ENCODE peak calls at places on chromosome 16, in nine cellular contexts. Y, X, K, L, G, E, J, C and V are unnamed samples. For H3K36me3, the result is how much of the 10 kb centered on the place peaks cover.

GRCh38 chr16:57615813-57616212 is 12.6 kb upstream of the ADGRG1 start:
- DNase-seq in C (no peak), J (peak), G (no peak), X (no peak), K (no peak), E (no peak), L (peak), Y (no peak), V (no peak)

GRCh38 chr16:54175169-54175551 is 111.4 kb downstream of the IRX3 start:
- DNase-seq in J (no peak), L (no peak), E (no peak), Y (no peak), K (no peak), X (no peak), G (no peak), C (no peak), V (no peak)

GRCh38 chr16:9909072-9909471 is 273.2 kb downstream of the GRIN2A start:
- DNase-seq in J (no peak), X (no peak), E (no peak), G (no peak), L (no peak), C (no peak), K (no peak), Y (no peak), V (no peak)

GRCh38 chr16:83701494-83701893 is 106.3 kb upstream of the HSBP1 start:
- DNase-seq in G (peak), K (no peak), C (peak), E (peak), X (no peak), L (peak), Y (peak), J (peak), V (no peak)

GRCh38 chr16:3173892-3174617 is 13.9 kb upstream of the OR1F1 start:
- DNase-seq in K (no peak), C (peak), J (no peak), G (peak), E (no peak), L (no peak), Y (no peak), X (no peak), V (no peak)

GRCh38 chr16:57955572-57955971 is 15.4 kb downstream of the CNGB1 start:
- DNase-seq in K (no peak), L (no peak), Y (peak), J (no peak), G (no peak), X (no peak), E (peak), C (peak), V (no peak)

GRCh38 chr16:73020409-73020884 is 27.5 kb downstream of the ZFHX3 start:
- DNase-seq in J (peak), G (peak), Y (peak), L (peak), C (peak), K (peak), X (peak), E (peak), V (no peak)

GRCh38 chr16:23124315-23124714 is 24.9 kb downstream of the USP31 start:
- DNase-seq in Y (no peak), K (no peak), J (no peak), E (peak), L (peak), G (peak), X (no peak), C (peak), V (no peak)

GRCh38 chr16:74029122-74029805 is 267.4 kb upstream of the PSMD7 start:
- DNase-seq in K (no peak), X (peak), J (no peak), E (no peak), L (no peak), Y (no peak), C (no peak), G (no peak), V (no peak)

GRCh38 chr16:79599837-79600635 is 501 bp downstream of the MAF start:
- DNase-seq in J (peak), L (peak), Y (peak), C (peak), G (peak), X (no peak), E (peak), K (peak), V (no peak)

GRCh38 chr16:57998484-57998883 is 2.0 kb downstream of the ZNF319 start:
- DNase-seq in L (no peak), C (peak), X (peak), G (peak), J (peak), E (no peak), Y (peak), K (no peak), V (no peak)

GRCh38 chr16:2511128-2511785 is 2.5 kb upstream of the ATP6V0C start:
- DNase-seq in J (peak), C (no peak), K (peak), L (peak), E (no peak), G (peak), X (peak), Y (peak), V (no peak)

GRCh38 chr16:76459111-76459510 is 181.9 kb downstream of the CNTNAP4 start:
- DNase-seq in Y (no peak), K (no peak), C (no peak), E (no peak), L (no peak), G (no peak), X (no peak), J (no peak), V (no peak)

GRCh38 chr16:81179219-81179618 is 59.3 kb upstream of the BCO1 start:
- DNase-seq in K (no peak), Y (no peak), J (no peak), G (no peak), X (no peak), E (no peak), C (no peak), L (no peak), V (no peak)

GRCh38 chr16:11637320-11637719 is 30.9 kb upstream of the SNN start:
- DNase-seq in X (no peak), J (no peak), G (no peak), L (no peak), C (no peak), E (no peak), K (no peak), Y (no peak), V (no peak)

GRCh38 chr16:8686031-8686621 is 11.7 kb downstream of the ABAT start:
- DNase-seq in K (no peak), Y (peak), G (no peak), J (no peak), L (no peak), C (no peak), E (no peak), X (peak), V (no peak)

GRCh38 chr16:69830146-69830533 is 68.0 kb downstream of the WWP2 start:
- DNase-seq in K (no peak), C (no peak), L (no peak), X (no peak), J (no peak), Y (no peak), G (no peak), E (no peak), V (no peak)

GRCh38 chr16:59905628-59906027 is 1171.5 kb upstream of the GOT2 start:
- DNase-seq in K (no peak), L (no peak), J (no peak), C (peak), X (no peak), E (peak), Y (no peak), G (peak), V (no peak)

GRCh38 chr16:71460246-71460645 is 1.8 kb downstream of the ZNF23 start:
- DNase-seq in E (no peak), X (no peak), G (peak), K (no peak), Y (no peak), J (no peak), L (no peak), C (peak), V (no peak)

GRCh38 chr16:25966172-25967097 is 274.7 kb downstream of the HS3ST4 start:
- DNase-seq in J (no peak), E (no peak), C (no peak), Y (no peak), X (no peak), K (no peak), G (no peak), L (no peak), V (no peak)

GRCh38 chr16:12661656-12662172 is 142.0 kb downstream of the CPPED1 start:
- DNase-seq in X (no peak), J (no peak), C (peak), E (peak), K (no peak), L (no peak), G (peak), Y (no peak), V (no peak)

GRCh38 chr16:49696414-49697101 is 159.4 kb downstream of the ZNF423 start:
- DNase-seq in E (no peak), C (no peak), X (no peak), G (no peak), L (no peak), Y (no peak), K (no peak), J (no peak), V (no peak)

GRCh38 chr16:54135361-54136275 is 151.0 kb downstream of the IRX3 start:
- DNase-seq in Y (no peak), K (no peak), X (no peak), E (peak), J (no peak), L (no peak), C (peak), G (peak), V (no peak)

GRCh38 chr16:17784073-17784472 is 313.3 kb upstream of the XYLT1 start:
- DNase-seq in X (no peak), G (peak), K (no peak), C (peak), J (no peak), E (peak), Y (no peak), L (no peak), V (peak)

GRCh38 chr16:83995756-83996155 is 27.7 kb downstream of the NECAB2 start:
- DNase-seq in G (no peak), K (no peak), X (peak), J (no peak), L (no peak), Y (peak), C (peak), E (no peak), V (no peak)

GRCh38 chr16:55257971-55258613 is 65.9 kb upstream of the IRX6 start:
- DNase-seq in K (peak), G (peak), L (no peak), E (peak), Y (peak), J (peak), C (peak), X (peak), V (no peak)

GRCh38 chr16:47043970-47044684 is 70.7 kb upstream of the DNAJA2 start:
- DNase-seq in X (no peak), L (no peak), C (no peak), J (no peak), K (no peak), Y (peak), G (no peak), E (no peak), V (no peak)

GRCh38 chr16:82995286-82995926 is 368.6 kb downstream of the CDH13 start:
- DNase-seq in E (no peak), L (no peak), J (peak), K (no peak), C (no peak), Y (no peak), X (no peak), G (no peak), V (no peak)

GRCh38 chr16:75251280-75252048 is at the start of gene BCAR1:
- DNase-seq in K (peak), G (peak), E (peak), L (peak), J (peak), C (peak), Y (peak), X (peak), V (no peak)

GRCh38 chr16:48421741-48422140 is 36.5 kb upstream of the SIAH1 start:
- DNase-seq in J (no peak), Y (no peak), G (no peak), K (no peak), L (no peak), X (no peak), E (no peak), C (no peak), V (no peak)

GRCh38 chr16:24838554-24839266 is 7.1 kb upstream of the SLC5A11 start:
- DNase-seq in Y (no peak), J (no peak), L (no peak), E (peak), K (peak), G (peak), X (peak), C (peak), V (no peak)

GRCh38 chr16:24837969-24838368 is 7.8 kb upstream of the SLC5A11 start:
- DNase-seq in E (no peak), G (no peak), J (no peak), C (no peak), X (no peak), L (no peak), K (no peak), Y (no peak), V (no peak)

GRCh38 chr16:24834459-24835335 is 11.1 kb upstream of the SLC5A11 start:
- DNase-seq in K (no peak), J (peak), C (peak), E (peak), G (peak), X (peak), L (no peak), Y (no peak), V (peak)

GRCh38 chr16:24839347-24839972 is 6.3 kb upstream of the SLC5A11 start:
- DNase-seq in G (no peak), Y (no peak), X (no peak), J (no peak), E (no peak), C (no peak), L (no peak), K (no peak), V (no peak)

GRCh38 chr16:24836836-24837235 is 8.9 kb upstream of the SLC5A11 start:
- DNase-seq in E (no peak), C (no peak), L (no peak), K (no peak), Y (no peak), G (no peak), J (no peak), X (no peak), V (no peak)
- H3K36me3 ChIP-seq in E (under half), C (under half), L (under half), K (under half), Y (under half), G (under half), J (under half), X (under half), V (under half)

GRCh38 chr16:87860553-87861299 is 8.6 kb downstream of the SLC7A5 start:
- DNase-seq in X (no peak), G (peak), E (peak), J (no peak), K (no peak), L (peak), C (no peak), Y (no peak), V (no peak)

DNA sequence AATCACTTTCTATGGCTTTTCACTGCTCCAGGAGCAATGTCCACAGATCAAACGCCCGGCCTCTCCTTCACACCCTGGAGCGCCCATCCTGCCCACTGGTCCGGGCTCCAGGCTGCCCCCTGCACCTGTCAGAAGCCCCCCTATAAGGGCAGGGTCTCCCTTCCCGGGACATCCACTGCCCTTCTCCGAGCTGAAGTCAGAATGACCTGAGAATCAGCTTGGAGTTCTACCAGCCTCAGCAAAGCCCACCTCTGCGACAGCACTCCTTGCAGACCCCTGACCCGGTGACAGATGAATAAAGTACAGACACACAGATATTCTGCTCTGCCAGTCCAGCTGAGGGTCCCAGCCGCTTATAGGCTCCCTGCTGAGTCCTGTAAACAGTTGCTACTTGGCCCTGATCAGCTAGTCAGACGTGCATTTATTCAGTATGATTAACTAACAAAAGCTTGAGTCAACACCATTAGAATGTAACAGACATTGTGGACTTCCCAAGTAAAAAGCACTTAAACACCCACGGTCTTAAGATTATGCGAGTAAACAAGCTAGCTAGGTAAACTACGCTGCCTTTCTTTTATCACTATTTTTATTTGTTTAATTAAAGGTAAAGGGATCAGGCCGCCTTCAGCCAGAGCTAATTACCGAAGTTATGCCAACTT is 4.8 kb downstream of the SLC7A5 start:
- DNase-seq in G (peak), E (no peak), Y (no peak), X (no peak), K (no peak), J (no peak), L (peak), C (no peak), V (no peak)
- H3K36me3 ChIP-seq in G (under half), E (half or more), Y (under half), X (under half), K (under half), J (under half), L (half or more), C (under half), V (under half)

GRCh38 chr16:85707528-85708095 is 18.9 kb upstream of the GINS2 start:
- DNase-seq in L (no peak), G (no peak), E (no peak), J (no peak), Y (no peak), C (no peak), K (no peak), X (peak), V (no peak)

GRCh38 chr16:85704900-85705846 is 16.4 kb upstream of the GINS2 start:
- DNase-seq in G (no peak), Y (no peak), J (no peak), L (no peak), K (no peak), E (no peak), X (no peak), C (no peak), V (no peak)

GRCh38 chr16:85708338-85708737 is 19.6 kb upstream of the GINS2 start:
- DNase-seq in Y (no peak), G (no peak), C (no peak), K (no peak), L (no peak), X (no peak), E (no peak), J (no peak), V (no peak)

GRCh38 chr16:85706449-85707034 is 17.8 kb upstream of the GINS2 start:
- DNase-seq in G (no peak), K (no peak), E (no peak), X (no peak), C (no peak), Y (no peak), L (no peak), J (no peak), V (no peak)

DNA sequence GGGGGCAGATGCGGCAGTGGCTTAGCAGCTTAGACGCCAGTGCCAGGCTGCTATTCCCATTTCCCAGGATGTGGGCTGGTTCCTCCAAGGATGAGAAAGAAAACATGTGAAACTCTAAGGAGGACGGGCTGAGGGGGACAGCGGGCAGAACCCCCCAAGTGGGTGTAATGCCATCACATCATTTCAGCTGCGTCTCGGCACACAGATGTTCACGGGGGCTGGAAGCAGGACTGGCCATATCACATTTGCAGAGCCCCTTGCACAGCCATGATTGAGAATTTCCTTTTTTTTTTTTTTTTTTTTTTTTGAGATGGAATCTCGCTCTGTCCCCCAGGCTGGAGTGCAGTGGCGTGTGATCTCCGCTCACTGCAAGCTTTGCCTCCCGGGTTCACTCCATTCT is 15.3 kb upstream of the GINS2 start:
- DNase-seq in K (no peak), Y (no peak), X (no peak), L (no peak), G (no peak), J (no peak), E (no peak), C (no peak), V (no peak)
- H3K36me3 ChIP-seq in K (under half), Y (under half), X (under half), L (under half), G (under half), J (under half), E (under half), C (under half), V (under half)

GRCh38 chr16:88807626-88808453 is 3.9 kb downstream of the APRT start:
- DNase-seq in L (no peak), E (no peak), J (no peak), Y (no peak), X (no peak), G (no peak), K (no peak), C (no peak), V (no peak)
- H3K36me3 ChIP-seq in L (half or more), E (under half), J (under half), Y (under half), X (under half), G (under half), K (under half), C (under half), V (under half)

DNA sequence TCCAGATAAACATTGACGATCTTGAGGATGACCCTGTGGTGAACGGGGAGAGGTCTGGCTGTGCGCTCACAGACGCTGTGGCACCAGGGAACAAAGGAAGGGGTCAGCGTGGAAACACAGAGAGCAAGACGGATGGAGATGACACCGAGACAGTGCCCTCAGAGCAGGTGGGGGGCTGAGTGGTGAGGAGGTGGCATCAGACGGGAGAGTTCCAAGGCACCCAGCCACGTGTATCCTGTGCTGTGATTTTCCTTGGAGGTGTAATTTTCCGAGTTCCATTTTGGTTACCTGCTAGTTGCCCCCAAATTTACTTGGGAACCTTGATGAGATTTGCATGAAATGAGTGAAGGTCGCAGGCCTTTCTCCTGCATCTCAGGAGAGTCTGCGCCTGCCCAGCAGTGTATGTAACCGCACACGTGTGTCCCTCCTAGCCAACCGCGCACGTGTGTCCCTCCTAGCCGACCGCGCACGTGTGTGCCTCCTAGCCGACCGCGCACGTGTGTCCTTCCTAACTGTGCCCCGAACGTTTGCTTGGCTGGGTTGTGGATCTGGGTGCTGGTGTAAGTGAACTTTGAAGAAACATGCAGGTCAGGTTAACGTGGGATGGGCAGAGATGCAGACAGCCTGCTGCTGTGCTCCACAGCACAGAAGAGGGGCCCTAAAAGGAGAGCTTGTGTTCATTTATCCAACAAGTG is 10.1 kb downstream of the TCF25 start:
- DNase-seq in Y (no peak), C (no peak), J (no peak), G (no peak), E (no peak), X (no peak), L (no peak), K (no peak), V (no peak)
- H3K36me3 ChIP-seq in Y (half or more), C (under half), J (half or more), G (half or more), E (under half), X (half or more), L (half or more), K (half or more), V (under half)

GRCh38 chr16:67194257-67194656 is 2.3 kb downstream of the E2F4 start:
- DNase-seq in G (no peak), X (no peak), K (no peak), E (no peak), C (no peak), J (no peak), Y (no peak), L (no peak), V (no peak)
- H3K36me3 ChIP-seq in G (under half), X (under half), K (under half), E (under half), C (under half), J (under half), Y (under half), L (half or more), V (under half)

GRCh38 chr16:191783-192294 is 11.6 kb downstream of the HBQ1 start:
- DNase-seq in L (no peak), J (no peak), E (no peak), K (no peak), X (no peak), Y (no peak), G (peak), C (no peak), V (no peak)

GRCh38 chr16:193441-193840 is 13.2 kb downstream of the HBQ1 start:
- DNase-seq in C (no peak), K (no peak), L (no peak), Y (no peak), J (no peak), G (no peak), X (no peak), E (no peak), V (no peak)

GRCh38 chr16:189604-190186 is 9.4 kb downstream of the HBQ1 start:
- DNase-seq in C (no peak), Y (no peak), J (no peak), E (no peak), G (no peak), L (no peak), X (no peak), K (no peak), V (no peak)

GRCh38 chr16:192686-193085 is 12.4 kb downstream of the HBQ1 start:
- DNase-seq in L (no peak), J (no peak), C (no peak), E (no peak), K (no peak), G (no peak), Y (no peak), X (no peak), V (no peak)

GRCh38 chr16:194516-194915 is 14.3 kb downstream of the HBQ1 start:
- DNase-seq in Y (no peak), K (no peak), J (no peak), L (no peak), G (no peak), C (no peak), X (no peak), E (no peak), V (no peak)
- H3K36me3 ChIP-seq in Y (half or more), K (half or more), J (half or more), L (half or more), G (half or more), C (under half), X (half or more), E (half or more), V (half or more)